ENCODE peak calls at places on chromosomes 13 and 19, in five cellular contexts. G, Z, N, S and A are unnamed samples.

GRCh38 chr13:83536941-83537340 is 345.3 kb downstream of the SLITRK1 start:
- DNase-seq in G (no peak), Z (no peak), N (no peak), S (no peak), A (no peak)

GRCh38 chr19:7074705-7075282 is 5.3 kb downstream of the ZNF557 start:
- DNase-seq in G (no peak), Z (no peak), N (no peak), S (no peak), A (no peak)

GRCh38 chr13:70960841-70961443 is 852.7 kb upstream of the KLHL1 start:
- DNase-seq in G (peak; percentile 29), Z (peak; percentile 73), N (no peak), S (peak; percentile 13), A (no peak)

GRCh38 chr13:112443191-112444000 is 67.2 kb downstream of the SPACA7 start:
- DNase-seq in G (peak; percentile 66), Z (peak; percentile 24), N (no peak), S (no peak), A (no peak)

GRCh38 chr13:49308977-49309408 is 61.3 kb downstream of the CDADC1 start:
- DNase-seq in G (no peak), Z (no peak), N (no peak), S (no peak), A (no peak)

GRCh38 chr13:73075546-73075945 is 16.7 kb downstream of the KLF5 start:
- DNase-seq in G (no peak), Z (no peak), N (no peak), S (no peak), A (no peak)

GRCh38 chr13:109500146-109500773 is 286.1 kb downstream of the IRS2 start:
- DNase-seq in G (peak; percentile 15), Z (no peak), N (no peak), S (no peak), A (no peak)

GRCh38 chr13:113856716-113857065 is 7.2 kb downstream of the GAS6 start:
- DNase-seq in G (no peak), Z (peak; percentile 61), N (no peak), S (no peak), A (no peak)

GRCh38 chr19:11196406-11197287 is 698 bp downstream of the KANK2 start:
- DNase-seq in G (no peak), Z (peak; percentile 73), N (no peak), S (no peak), A (no peak)

GRCh38 chr19:56611288-56611687 is 16.2 kb downstream of the ZNF71 start:
- DNase-seq in G (no peak), Z (no peak), N (no peak), S (no peak), A (no peak)

GRCh38 chr19:15191982-15192381 is 8.8 kb downstream of the NOTCH3 start:
- DNase-seq in G (no peak), Z (no peak), N (no peak), S (no peak), A (no peak)

GRCh38 chr13:52879950-52880650 is 31.7 kb upstream of the PCDH8 start:
- DNase-seq in G (no peak), Z (no peak), N (no peak), S (no peak), A (peak; percentile 29)

GRCh38 chr13:99636306-99636705 is 135.0 kb downstream of the TM9SF2 start:
- DNase-seq in G (no peak), Z (no peak), N (no peak), S (no peak), A (no peak)

GRCh38 chr13:73060251-73061160 is 1.7 kb downstream of the KLF5 start:
- DNase-seq in G (peak; percentile 12), Z (peak; percentile 84), N (no peak), S (no peak), A (no peak)

GRCh38 chr19:39566064-39566463 is 26.1 kb upstream of the EID2 start:
- DNase-seq in G (no peak), Z (no peak), N (no peak), S (no peak), A (no peak)

GRCh38 chr13:24050292-24050711 is 110.2 kb upstream of the SPATA13 start:
- DNase-seq in G (no peak), Z (peak; percentile 67), N (no peak), S (peak; percentile 62), A (no peak)

GRCh38 chr13:99975626-99976025 is 4.1 kb upstream of the ZIC5 start:
- DNase-seq in G (no peak), Z (no peak), N (no peak), S (no peak), A (no peak)

GRCh38 chr19:7554990-7555864 is 19.7 kb downstream of the PNPLA6 start:
- DNase-seq in G (no peak), Z (peak; percentile 33), N (no peak), S (no peak), A (no peak)

GRCh38 chr13:77767413-77767812 is 69.9 kb downstream of the SLAIN1 start:
- DNase-seq in G (no peak), Z (no peak), N (no peak), S (no peak), A (no peak)

GRCh38 chr13:34675626-34676025 is 266.4 kb upstream of the NBEA start:
- DNase-seq in G (no peak), Z (no peak), N (no peak), S (no peak), A (no peak)

GRCh38 chr19:45884682-45885555 is 1.0 kb downstream of the IRF2BP1 start:
- DNase-seq in G (no peak), Z (no peak), N (no peak), S (no peak), A (no peak)

GRCh38 chr19:32358311-32358710 is 12.9 kb downstream of the ZNF507 start:
- DNase-seq in G (no peak), Z (no peak), N (no peak), S (no peak), A (no peak)

GRCh38 chr13:26590951-26591350 is 33.5 kb downstream of the WASF3 start:
- DNase-seq in G (no peak), Z (no peak), N (no peak), S (no peak), A (no peak)

GRCh38 chr13:44236370-44236769 is 137.3 kb upstream of the SERP2 start:
- DNase-seq in G (no peak), Z (peak; percentile 74), N (no peak), S (no peak), A (no peak)

GRCh38 chr13:80237646-80238045 is 103.3 kb downstream of the SPRY2 start:
- DNase-seq in G (no peak), Z (peak; percentile 50), N (no peak), S (no peak), A (no peak)